ENCODE peak calls at places on chromosomes 4 and X, in six cellular contexts. X is Panc1; P is left lung; Z is CD8-positive, alpha-beta T cell; N is psoas muscle; T is GM12865. R is an unnamed sample.

GRCh38 chr4:38180456-38180855 is 220.3 kb downstream of the PTTG2 start:
- DNase-seq in X (no peak), P (no peak), Z (no peak), N (no peak), T (no peak), R (no peak)

GRCh38 chrX:22533898-22534297 is 261.2 kb downstream of the CBLL2 start:
- DNase-seq in X (no peak), P (no peak), Z (no peak), N (no peak), T (peak), R (no peak)

GRCh38 chrX:13165266-13165665 is 120.8 kb upstream of the FAM9C start:
- DNase-seq in X (no peak), P (no peak), Z (no peak), N (no peak), T (no peak), R (no peak)

GRCh38 chr4:181528570-181529184 is 714.5 kb upstream of the TENM3 start:
- DNase-seq in X (peak), P (peak), Z (no peak), N (peak), T (peak), R (peak)

GRCh38 chr4:186936496-186937375 is 213.1 kb upstream of the FAT1 start:
- DNase-seq in X (no peak), P (no peak), Z (no peak), N (no peak), T (no peak), R (no peak)

GRCh38 chr4:1321486-1321885 is 25.5 kb upstream of the UVSSA start:
- DNase-seq in X (no peak), P (no peak), Z (no peak), N (peak), T (no peak), R (no peak)

GRCh38 chrX:22520128-22520828 is 247.6 kb downstream of the CBLL2 start:
- DNase-seq in X (no peak), P (no peak), Z (no peak), N (no peak), T (no peak), R (no peak)

GRCh38 chrX:17983389-17983788 is 122.3 kb upstream of the RAI2 start:
- DNase-seq in X (no peak), P (no peak), Z (no peak), N (no peak), T (no peak), R (no peak)

GRCh38 chr4:10841697-10842096 is 157.1 kb upstream of the CLNK start:
- DNase-seq in X (no peak), P (no peak), Z (no peak), N (no peak), T (no peak), R (no peak)

GRCh38 chr4:10656988-10657387 is 27.6 kb downstream of the CLNK start:
- DNase-seq in X (no peak), P (no peak), Z (no peak), N (no peak), T (no peak), R (no peak)

GRCh38 chr4:176492648-176493302 is 173.0 kb downstream of the SPCS3 start:
- DNase-seq in X (no peak), P (no peak), Z (no peak), N (no peak), T (peak), R (no peak)

GRCh38 chr4:109169160-109169559 is 133.3 kb downstream of the COL25A1 start:
- DNase-seq in X (no peak), P (no peak), Z (no peak), N (no peak), T (no peak), R (no peak)

GRCh38 chrX:136528645-136529315 is 3.2 kb upstream of the VGLL1 start:
- DNase-seq in X (no peak), P (no peak), Z (no peak), N (no peak), T (no peak), R (no peak)
- H3K4me3 ChIP-seq in X (no peak), P (no peak), Z (no peak), N (no peak), T (no peak), R (no peak)

DNA sequence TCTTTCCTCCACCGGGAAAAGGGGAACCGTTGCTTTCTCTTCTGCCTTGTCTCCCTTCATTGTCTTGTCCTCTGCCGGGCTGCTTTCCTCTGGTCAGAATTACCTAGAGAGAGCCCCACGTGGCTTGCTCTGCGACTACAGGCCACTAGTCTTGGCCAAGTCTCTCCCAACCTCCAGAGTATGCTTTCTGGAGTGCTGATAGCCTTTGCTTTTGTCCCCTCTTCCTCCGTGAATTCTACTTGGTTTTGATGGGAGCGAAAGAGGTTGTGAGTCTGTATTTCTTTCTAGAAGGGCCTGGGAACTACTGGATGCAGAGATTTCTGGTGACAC is 5.3 kb upstream of the POU4F2 start:
- DNase-seq in X (no peak), P (no peak), Z (no peak), N (no peak), T (no peak), R (no peak)
- H3K4me3 ChIP-seq in X (peak), P (no peak), Z (no peak), N (no peak), T (no peak), R (no peak)

GRCh38 chr4:20196476-20196875 is 55.2 kb upstream of the SLIT2 start:
- DNase-seq in X (no peak), P (no peak), Z (no peak), N (no peak), T (no peak), R (no peak)

GRCh38 chr4:20194079-20195013 is 57.4 kb upstream of the SLIT2 start:
- DNase-seq in X (no peak), P (no peak), Z (no peak), N (no peak), T (no peak), R (peak)

GRCh38 chr4:20193522-20193902 is 58.2 kb upstream of the SLIT2 start:
- DNase-seq in X (no peak), P (no peak), Z (no peak), N (no peak), T (no peak), R (no peak)

GRCh38 chr4:20195071-20195885 is 56.4 kb upstream of the SLIT2 start:
- DNase-seq in X (no peak), P (no peak), Z (no peak), N (no peak), T (no peak), R (no peak)

GRCh38 chr4:20192754-20193521 is 58.8 kb upstream of the SLIT2 start:
- DNase-seq in X (no peak), P (no peak), Z (no peak), N (no peak), T (no peak), R (no peak)
- H3K4me3 ChIP-seq in X (no peak), P (no peak), Z (no peak), N (no peak), T (no peak), R (no peak)

GRCh38 chrX:331145-331771 is 12.7 kb upstream of the GTPBP6 start:
- DNase-seq in X (no peak), P (peak), Z (peak), N (peak), T (no peak), R (no peak)

GRCh38 chrX:330726-331144 is 12.1 kb upstream of the GTPBP6 start:
- DNase-seq in X (no peak), P (peak), Z (no peak), N (peak), T (no peak), R (no peak)

GRCh38 chrX:332916-333610 is 14.5 kb upstream of the GTPBP6 start:
- DNase-seq in X (no peak), P (peak), Z (no peak), N (peak), T (no peak), R (no peak)

GRCh38 chrX:332496-332860 is 13.9 kb upstream of the GTPBP6 start:
- DNase-seq in X (no peak), P (peak), Z (no peak), N (peak), T (no peak), R (no peak)

DNA sequence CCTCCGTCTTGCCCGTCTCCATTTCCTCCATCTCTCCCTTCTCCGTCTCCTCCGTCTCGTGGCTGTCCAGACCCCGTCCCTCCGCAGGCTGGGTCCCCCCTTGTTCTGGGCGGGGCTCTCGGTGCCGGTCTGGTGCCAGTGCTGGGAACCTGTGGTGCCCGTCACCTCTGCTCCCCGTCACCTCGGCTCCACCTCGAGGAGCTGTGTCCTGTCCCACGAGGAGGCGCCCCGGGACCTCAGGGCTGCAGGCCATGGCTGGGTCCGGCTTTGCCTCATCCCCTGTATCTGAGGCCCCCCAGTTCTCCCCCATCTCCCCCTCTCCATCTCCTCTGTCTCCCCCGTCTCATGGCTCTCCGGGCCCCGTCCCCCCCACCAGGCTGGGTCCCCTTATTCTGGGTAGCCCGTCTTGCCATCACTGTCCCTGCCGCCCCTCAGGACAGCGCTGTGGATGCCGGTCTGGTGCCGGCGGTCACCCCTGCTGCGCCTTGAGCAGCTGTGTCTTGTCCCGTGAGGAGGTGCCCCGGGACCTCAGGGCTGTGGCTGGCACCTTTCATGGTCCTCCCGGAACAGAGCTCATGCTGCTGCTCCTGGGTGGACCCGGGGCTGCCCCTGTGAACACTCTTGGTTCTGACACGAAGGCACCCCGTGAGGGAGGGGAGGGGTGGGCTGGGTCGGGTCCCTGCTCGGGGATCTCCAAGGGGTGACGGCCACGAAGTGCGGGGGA is 13.3 kb upstream of the GTPBP6 start:
- DNase-seq in X (no peak), P (peak), Z (no peak), N (peak), T (no peak), R (no peak)
- H3K4me3 ChIP-seq in X (no peak), P (no peak), Z (no peak), N (no peak), T (no peak), R (no peak)

DNA sequence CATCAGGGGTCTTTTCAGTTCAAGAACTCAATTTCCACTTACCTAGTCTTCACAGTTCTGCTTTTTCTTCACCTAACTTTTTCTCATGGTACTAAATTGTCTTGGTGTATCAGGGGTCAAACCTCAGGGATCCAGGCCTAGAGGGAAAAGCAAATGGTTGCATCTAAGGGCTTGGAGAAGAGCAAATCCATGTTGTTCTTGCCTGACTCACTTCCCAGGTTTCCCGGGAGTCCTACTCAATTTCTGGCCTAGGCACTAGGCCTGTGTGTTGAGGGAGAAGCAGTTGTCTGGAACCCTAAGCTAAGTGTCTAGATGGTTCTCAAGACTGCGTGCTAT is 191.9 kb upstream of the STK26 start:
- DNase-seq in X (no peak), P (no peak), Z (no peak), N (no peak), T (no peak), R (no peak)
- H3K4me3 ChIP-seq in X (no peak), P (no peak), Z (no peak), N (peak), T (no peak), R (no peak)

GRCh38 chrX:87518504-87518903 is 902 bp downstream of the KLHL4 start:
- DNase-seq in X (no peak), P (no peak), Z (no peak), N (no peak), T (no peak), R (no peak)
- H3K4me3 ChIP-seq in X (peak), P (peak), Z (no peak), N (peak), T (no peak), R (no peak)

DNA sequence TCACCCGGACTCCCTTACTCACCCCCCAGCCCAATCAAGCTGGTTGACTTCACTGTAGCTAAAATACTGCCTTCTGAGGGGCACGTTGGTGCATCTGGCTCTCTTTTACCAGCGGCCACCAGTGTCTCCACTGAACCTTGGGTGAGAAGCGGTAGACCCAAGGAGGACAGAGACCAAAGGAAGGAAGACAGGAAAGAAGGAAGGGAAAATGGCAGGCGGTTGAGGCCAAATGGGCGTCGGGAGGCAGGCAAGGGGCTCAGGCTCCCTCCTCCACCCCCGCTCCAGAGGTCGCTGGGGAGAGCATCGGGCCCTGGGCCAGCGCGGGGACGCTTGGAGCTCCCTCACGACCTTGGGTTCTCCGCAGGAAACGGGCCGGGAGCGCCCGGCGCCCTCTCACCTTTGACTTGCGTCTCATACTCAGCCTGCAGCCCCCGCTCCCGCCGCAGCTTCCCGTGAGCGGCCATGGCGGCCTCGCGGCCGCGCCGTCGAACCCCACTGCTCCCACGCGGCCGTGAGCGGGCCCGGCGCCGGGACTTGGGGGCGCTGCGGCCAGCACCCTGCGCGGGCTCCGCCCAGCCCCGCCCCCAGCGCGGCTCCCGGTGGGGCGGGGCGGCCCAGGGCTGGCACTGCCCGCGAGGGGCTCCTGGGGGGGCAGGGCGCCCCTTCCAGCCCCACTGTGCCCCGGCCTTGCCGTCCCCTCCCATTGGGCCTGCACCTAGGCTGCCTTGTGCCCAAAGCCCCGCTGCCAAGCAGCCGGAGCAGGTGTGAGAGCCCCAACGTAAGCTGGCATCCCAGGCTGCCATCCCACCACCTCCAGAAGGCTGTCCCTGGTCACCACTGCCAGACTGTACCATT is at the start of gene ARHGAP4:
- DNase-seq in X (no peak), P (no peak), Z (peak), N (no peak), T (peak), R (no peak)
- H3K4me3 ChIP-seq in X (peak), P (peak), Z (peak), N (peak), T (peak), R (peak)